ENCODE peak calls at places on chromosomes 4 and X, in six cellular contexts. W, J, R, M, T and F are unnamed samples.

GRCh38 chr4:39712819-39713607 is 15.1 kb downstream of the UBE2K start:
- DNase-seq in W (no peak), T (no peak), J (no peak), M (no peak), R (no peak), F (no peak)

GRCh38 chr4:60724623-60725022 is 475.5 kb upstream of the ADGRL3 start:
- DNase-seq in R (no peak), M (peak), J (peak), T (no peak), W (no peak), F (peak)

GRCh38 chr4:121373841-121374240 is 7.0 kb downstream of the QRFPR start:
- DNase-seq in T (no peak), M (no peak), R (no peak), W (no peak), J (no peak), F (no peak)

GRCh38 chrX:46754450-46755075 is 4.4 kb downstream of the SLC9A7 start:
- DNase-seq in M (no peak), W (no peak), T (no peak), J (no peak), R (no peak), F (no peak)

GRCh38 chrX:110259065-110259559 is 58.8 kb downstream of the AMMECR1 start:
- DNase-seq in J (no peak), T (no peak), M (no peak), R (no peak), W (no peak), F (no peak)

GRCh38 chr4:104262678-104263077 is 232.0 kb downstream of the CXXC4 start:
- DNase-seq in T (no peak), M (no peak), W (no peak), J (no peak), R (no peak), F (no peak)

GRCh38 chr4:128979934-128980333 is 113.4 kb downstream of the SCLT1 start:
- DNase-seq in W (no peak), M (peak), R (peak), J (no peak), T (no peak), F (peak)

GRCh38 chr4:113657834-113658233 is 103.7 kb downstream of the CAMK2D start:
- DNase-seq in W (no peak), J (no peak), R (no peak), M (no peak), T (no peak), F (peak)

GRCh38 chr4:6987566-6987920 is 55.6 kb upstream of the TADA2B start:
- DNase-seq in M (peak), R (no peak), W (no peak), T (no peak), J (no peak), F (no peak)

DNA sequence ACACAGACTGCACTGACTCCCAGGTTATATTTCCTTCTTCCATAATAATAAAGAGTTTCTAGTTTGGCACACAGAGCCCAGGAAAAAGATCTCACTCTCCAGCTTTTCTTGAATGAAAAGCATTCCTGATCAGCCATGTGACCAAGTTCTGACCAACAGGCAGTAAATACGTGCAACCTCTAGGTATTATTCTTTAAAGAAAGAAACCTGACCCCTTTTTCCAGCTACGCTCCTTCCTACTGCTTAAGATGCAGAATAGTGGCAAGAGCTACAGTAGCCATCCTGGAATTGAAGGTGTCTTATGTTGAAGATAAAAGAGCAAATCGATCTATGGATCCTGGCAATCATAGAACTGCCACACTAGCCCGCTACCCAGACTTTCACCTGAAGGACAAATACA is 76.7 kb downstream of the LRBA start:
- DNase-seq in T (no peak), W (no peak), R (no peak), M (no peak), J (no peak), F (no peak)
- H3K4me3 ChIP-seq in T (no peak), W (no peak), R (no peak), M (no peak), J (no peak), F (no peak)

GRCh38 chr4:13590766-13591165 is 36.8 kb downstream of the BOD1L1 start:
- DNase-seq in R (no peak), M (no peak), T (no peak), W (no peak), J (no peak), F (no peak)
- H3K4me3 ChIP-seq in R (no peak), M (no peak), T (no peak), W (no peak), J (no peak), F (no peak)

GRCh38 chrX:56803849-56804681 is 75.0 kb downstream of the NBDY start:
- DNase-seq in T (no peak), W (no peak), J (no peak), R (no peak), M (no peak), F (no peak)
- H3K4me3 ChIP-seq in T (no peak), W (peak), J (no peak), R (no peak), M (no peak), F (no peak)

GRCh38 chr4:172578712-172579111 is 589.9 kb upstream of the GALNT7 start:
- DNase-seq in T (no peak), M (peak), J (no peak), W (no peak), R (no peak), F (peak)
- H3K4me3 ChIP-seq in T (no peak), M (no peak), J (no peak), W (no peak), R (no peak), F (no peak)